ENCODE peak calls at places on chromosomes 1 and 21, in seven cellular contexts. S, A, P, I, D, X and K are unnamed samples.

GRCh38 chr1:146039844-146040194 is 18.3 kb upstream of the HJV start:
- DNase-seq in S (peak; percentile 6), A (no peak), P (no peak), I (peak; percentile 8), D (no peak), X (no peak), K (no peak)

GRCh38 chr21:27802816-27803475 is 836.1 kb upstream of the ADAMTS5 start:
- DNase-seq in S (peak; percentile 43), A (peak; percentile 31), P (peak; percentile 56), I (peak; percentile 50), D (no peak), X (no peak), K (peak; percentile 51)

GRCh38 chr1:180912801-180913616 is at the start of gene KIAA1614:
- DNase-seq in S (no peak), A (peak; percentile 39), P (peak; percentile 62), I (peak; percentile 73), D (no peak), X (no peak), K (peak; percentile 42)

GRCh38 chr1:118081387-118081786 is 103.6 kb downstream of the SPAG17 start:
- DNase-seq in S (no peak), A (no peak), P (no peak), I (no peak), D (no peak), X (no peak), K (no peak)

GRCh38 chr1:204829133-204829532 is 41.5 kb upstream of the NFASC start:
- DNase-seq in S (no peak), A (no peak), P (no peak), I (no peak), D (no peak), X (no peak), K (no peak)

GRCh38 chr1:9449976-9450696 is 89.1 kb upstream of the SLC25A33 start:
- DNase-seq in S (peak; percentile 56), A (no peak), P (no peak), I (no peak), D (no peak), X (peak; percentile 86), K (no peak)

GRCh38 chr1:246160905-246161304 is 346.2 kb downstream of the SMYD3 start:
- DNase-seq in S (no peak), A (no peak), P (no peak), I (no peak), D (no peak), X (no peak), K (no peak)

GRCh38 chr1:246528933-246529731 is 22.1 kb upstream of the SMYD3 start:
- DNase-seq in S (peak; percentile 23), A (no peak), P (no peak), I (no peak), D (no peak), X (no peak), K (no peak)

GRCh38 chr1:43238104-43238503 is 31.7 kb upstream of the TMEM125 start:
- DNase-seq in S (peak; percentile 28), A (peak; percentile 64), P (peak; percentile 62), I (peak; percentile 81), D (no peak), X (no peak), K (peak; percentile 80)

GRCh38 chr1:47555307-47555706 is 117.5 kb downstream of the FOXD2 start:
- DNase-seq in S (peak; percentile 27), A (no peak), P (no peak), I (no peak), D (no peak), X (no peak), K (no peak)

GRCh38 chr1:247360991-247361721 is 29.5 kb upstream of the ZNF496 start:
- DNase-seq in S (no peak), A (peak; percentile 21), P (peak; percentile 47), I (peak; percentile 69), D (no peak), X (no peak), K (peak; percentile 47)

GRCh38 chr1:55869050-55869449 is 653.9 kb upstream of the USP24 start:
- DNase-seq in S (no peak), A (no peak), P (peak; percentile 63), I (peak; percentile 19), D (no peak), X (no peak), K (peak; percentile 18)

GRCh38 chr1:174218983-174219382 is 59.7 kb downstream of the RABGAP1L start:
- DNase-seq in S (no peak), A (no peak), P (no peak), I (no peak), D (no peak), X (no peak), K (no peak)

GRCh38 chr1:201946224-201946908 is at the start of gene LMOD1:
- DNase-seq in S (peak; percentile 57), A (peak; percentile 98), P (peak; percentile 94), I (peak; percentile 92), D (peak; percentile 89), X (no peak), K (peak; percentile 88)

GRCh38 chr1:244221961-244222360 is 170.9 kb downstream of the ZBTB18 start:
- DNase-seq in S (no peak), A (peak; percentile 46), P (peak; percentile 40), I (peak; percentile 60), D (no peak), X (no peak), K (peak; percentile 38)

GRCh38 chr1:15007842-15008241 is 145.7 kb upstream of the TMEM51 start:
- DNase-seq in S (no peak), A (no peak), P (no peak), I (no peak), D (no peak), X (no peak), K (peak; percentile 27)

GRCh38 chr1:18907914-18908845 is 5.8 kb upstream of the ALDH4A1 start:
- DNase-seq in S (no peak), A (no peak), P (no peak), I (no peak), D (no peak), X (no peak), K (no peak)

GRCh38 chr1:177849130-177849529 is 120.7 kb downstream of the SEC16B start:
- DNase-seq in S (peak; percentile 57), A (peak; percentile 55), P (peak; percentile 69), I (peak; percentile 8), D (no peak), X (peak; percentile 13), K (peak; percentile 5)

GRCh38 chr1:29853716-29854330 is 617.5 kb downstream of the PTPRU start:
- DNase-seq in S (no peak), A (no peak), P (no peak), I (no peak), D (no peak), X (no peak), K (no peak)

GRCh38 chr1:248791010-248791409 is 34.7 kb downstream of the SH3BP5L start:
- DNase-seq in S (no peak), A (no peak), P (no peak), I (no peak), D (no peak), X (no peak), K (no peak)

GRCh38 chr1:77513839-77514763 is 168.4 kb downstream of the ZZZ3 start:
- DNase-seq in S (peak; percentile 32), A (peak; percentile 86), P (peak; percentile 98), I (peak; percentile 94), D (peak; percentile 75), X (no peak), K (peak; percentile 92)

GRCh38 chr1:205667909-205668643 is 12.2 kb downstream of the SLC45A3 start:
- DNase-seq in S (peak; percentile 45), A (no peak), P (no peak), I (no peak), D (no peak), X (no peak), K (no peak)

GRCh38 chr1:213603087-213603486 is 384.7 kb upstream of the PROX1 start:
- DNase-seq in S (no peak), A (no peak), P (no peak), I (no peak), D (no peak), X (no peak), K (no peak)

GRCh38 chr1:213600879-213601278 is 386.9 kb upstream of the PROX1 start:
- DNase-seq in S (no peak), A (no peak), P (no peak), I (no peak), D (no peak), X (no peak), K (no peak)

GRCh38 chr1:213596729-213597128 is 391.0 kb upstream of the PROX1 start:
- DNase-seq in S (no peak), A (no peak), P (no peak), I (no peak), D (no peak), X (no peak), K (no peak)

GRCh38 chr1:213598263-213598662 is 389.5 kb upstream of the PROX1 start:
- DNase-seq in S (no peak), A (no peak), P (no peak), I (no peak), D (no peak), X (no peak), K (no peak)
- TF ChIP-seq CTCF in S (no peak), A (no peak), P (no peak), I (no peak), D (no peak), X (no peak), K (no peak)

DNA sequence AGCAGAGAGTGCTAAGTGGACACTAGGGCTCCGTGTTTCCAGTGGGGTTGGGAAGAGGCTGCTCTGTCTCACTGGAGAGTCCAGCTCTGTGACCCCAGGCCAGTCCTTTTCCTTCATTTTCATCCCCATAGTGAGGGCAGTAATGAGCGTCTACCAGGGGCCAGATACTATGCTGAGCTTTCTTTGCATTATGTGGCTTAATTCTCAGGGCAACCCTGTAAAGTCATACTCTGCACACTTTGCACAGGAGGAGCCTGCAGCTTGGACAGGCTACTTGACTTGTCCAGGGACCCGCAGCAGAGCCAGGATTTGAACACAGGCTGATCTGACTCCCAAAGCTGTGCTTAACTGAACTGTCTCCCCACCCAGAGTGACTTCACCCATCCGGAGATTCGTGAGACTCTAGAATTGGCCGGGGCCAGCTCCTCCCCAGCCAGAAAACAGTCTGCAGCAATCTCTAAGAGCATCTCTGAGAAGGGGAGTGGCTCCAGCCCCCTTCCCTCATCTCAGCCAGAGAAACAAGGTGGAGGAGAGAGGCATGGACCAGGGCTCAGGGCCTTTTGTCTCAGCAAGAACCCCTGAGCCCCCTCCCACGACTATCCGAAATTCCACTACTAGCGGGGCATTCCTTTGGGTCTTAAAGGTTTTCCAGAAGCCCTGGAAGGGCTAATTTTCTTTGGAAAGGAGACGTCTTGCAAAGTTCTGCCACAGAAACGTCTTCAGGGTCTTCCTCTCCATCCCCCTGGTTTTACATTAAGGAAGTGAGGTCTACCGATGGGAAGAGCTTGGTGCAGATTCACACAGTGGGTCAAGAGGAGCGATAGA is 864 bp upstream of the FNDC5 start:
- DNase-seq in S (no peak), A (no peak), P (no peak), I (no peak), D (no peak), X (no peak), K (peak; percentile 2)
- TF ChIP-seq CTCF in S (no peak), A (no peak), P (no peak), I (no peak), D (no peak), X (no peak), K (no peak)

GRCh38 chr1:229980009-229980408 is 87.0 kb upstream of the GALNT2 start:
- DNase-seq in S (peak; percentile 90), A (no peak), P (peak; percentile 4), I (peak; percentile 7), D (no peak), X (peak; percentile 46), K (peak; percentile 53)
- TF ChIP-seq CTCF in S (no peak), A (no peak), P (no peak), I (no peak), D (no peak), X (no peak), K (no peak)

DNA sequence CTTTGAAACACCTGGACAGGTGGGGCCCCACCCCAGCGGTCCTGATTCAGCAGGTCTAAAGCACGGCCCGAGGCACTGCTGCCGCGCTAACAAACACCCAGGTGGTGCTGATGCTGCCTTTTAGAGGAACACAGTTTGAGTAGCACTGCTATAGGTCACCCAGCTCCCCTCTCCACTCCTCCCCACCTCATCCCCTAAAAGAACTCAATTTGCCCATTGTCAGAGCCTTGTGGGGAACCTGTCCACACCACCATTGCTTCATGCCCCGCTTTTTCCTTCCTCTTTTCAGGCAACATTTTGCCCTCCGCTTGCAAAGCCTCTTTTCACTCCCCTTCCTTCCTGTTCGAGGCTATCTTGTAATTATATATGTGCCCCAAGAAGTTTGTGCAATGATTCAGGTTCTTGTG is 26.2 kb upstream of the PADI4 start:
- DNase-seq in S (no peak), A (no peak), P (no peak), I (no peak), D (no peak), X (peak; percentile 45), K (no peak)
- TF ChIP-seq CTCF in S (no peak), A (no peak), P (no peak), I (no peak), D (no peak), X (no peak), K (no peak)